ENCODE peak calls at places on chromosomes 12 and 14, in eight cellular contexts. One of them, this sample, is unnamed.

GRCh38 chr12:7116196-7116595 is 7.2 kb upstream of the C1RL start:
- DNase-seq in suprapubic skin: no peak
- DNase-seq in body of pancreas: no peak
- DNase-seq in right lobe of liver: no peak
- DNase-seq in uterus: no peak
- DNase-seq in transverse colon: no peak
- DNase-seq in gastrocnemius medialis: no peak
- DNase-seq in IMR-90: no peak
- DNase-seq in this sample: no peak

GRCh38 chr12:131456301-131457027 is 254.4 kb upstream of the SFSWAP start:
- DNase-seq in right lobe of liver: no peak
- DNase-seq in IMR-90: no peak
- DNase-seq in suprapubic skin: no peak
- DNase-seq in body of pancreas: no peak
- DNase-seq in transverse colon: no peak
- DNase-seq in gastrocnemius medialis: no peak
- DNase-seq in uterus: no peak
- DNase-seq in this sample: no peak

GRCh38 chr12:6540181-6540877 is 6.0 kb downstream of the GAPDH start:
- DNase-seq in IMR-90: peak; percentile 93
- DNase-seq in transverse colon: peak; percentile 96
- DNase-seq in right lobe of liver: peak; percentile 75
- DNase-seq in gastrocnemius medialis: peak; percentile 89
- DNase-seq in suprapubic skin: peak; percentile 97
- DNase-seq in uterus: peak; percentile 92
- DNase-seq in body of pancreas: peak; percentile 62
- DNase-seq in this sample: peak; percentile 94

GRCh38 chr12:127133675-127134335 is 1133.2 kb upstream of the TMEM132C start:
- DNase-seq in suprapubic skin: no peak
- DNase-seq in uterus: no peak
- DNase-seq in transverse colon: no peak
- DNase-seq in body of pancreas: no peak
- DNase-seq in gastrocnemius medialis: no peak
- DNase-seq in IMR-90: no peak
- DNase-seq in right lobe of liver: no peak
- DNase-seq in this sample: peak; percentile 34

GRCh38 chr14:52802597-52802996 is 11.2 kb upstream of the GNPNAT1 start:
- DNase-seq in body of pancreas: no peak
- DNase-seq in suprapubic skin: no peak
- DNase-seq in transverse colon: no peak
- DNase-seq in gastrocnemius medialis: no peak
- DNase-seq in uterus: no peak
- DNase-seq in IMR-90: peak; percentile 92
- DNase-seq in right lobe of liver: no peak
- DNase-seq in this sample: no peak

GRCh38 chr12:63869656-63870055 is 25.2 kb downstream of the SRGAP1 start:
- DNase-seq in right lobe of liver: no peak
- DNase-seq in body of pancreas: no peak
- DNase-seq in IMR-90: peak; percentile 50
- DNase-seq in uterus: no peak
- DNase-seq in gastrocnemius medialis: no peak
- DNase-seq in transverse colon: no peak
- DNase-seq in suprapubic skin: no peak
- DNase-seq in this sample: no peak

GRCh38 chr12:131351319-131352028 is 359.4 kb upstream of the SFSWAP start:
- DNase-seq in body of pancreas: no peak
- DNase-seq in gastrocnemius medialis: no peak
- DNase-seq in uterus: no peak
- DNase-seq in right lobe of liver: no peak
- DNase-seq in transverse colon: no peak
- DNase-seq in suprapubic skin: peak; percentile 45
- DNase-seq in IMR-90: no peak
- DNase-seq in this sample: no peak

GRCh38 chr12:6430124-6430989 is 14.4 kb upstream of the CD27 start:
- DNase-seq in IMR-90: peak; percentile 96
- DNase-seq in body of pancreas: peak; percentile 81
- DNase-seq in uterus: peak; percentile 97
- DNase-seq in transverse colon: peak; percentile 88
- DNase-seq in gastrocnemius medialis: peak; percentile 76
- DNase-seq in suprapubic skin: peak; percentile 93
- DNase-seq in right lobe of liver: peak; percentile 35
- DNase-seq in this sample: peak; percentile 68

GRCh38 chr14:32865827-32866376 is 72.8 kb upstream of the NPAS3 start:
- DNase-seq in gastrocnemius medialis: no peak
- DNase-seq in IMR-90: no peak
- DNase-seq in transverse colon: no peak
- DNase-seq in body of pancreas: peak; percentile 27
- DNase-seq in right lobe of liver: no peak
- DNase-seq in uterus: no peak
- DNase-seq in suprapubic skin: no peak
- DNase-seq in this sample: no peak

GRCh38 chr12:77625441-77625840 is 205.3 kb upstream of the NAV3 start:
- DNase-seq in body of pancreas: no peak
- DNase-seq in uterus: no peak
- DNase-seq in suprapubic skin: no peak
- DNase-seq in transverse colon: no peak
- DNase-seq in IMR-90: peak; percentile 91
- DNase-seq in gastrocnemius medialis: no peak
- DNase-seq in right lobe of liver: no peak
- DNase-seq in this sample: no peak

GRCh38 chr14:47269788-47270492 is 405.5 kb downstream of the MDGA2 start:
- DNase-seq in right lobe of liver: no peak
- DNase-seq in body of pancreas: no peak
- DNase-seq in transverse colon: no peak
- DNase-seq in gastrocnemius medialis: no peak
- DNase-seq in suprapubic skin: no peak
- DNase-seq in IMR-90: no peak
- DNase-seq in uterus: no peak
- DNase-seq in this sample: no peak

GRCh38 chr14:56821177-56821576 is 10.9 kb upstream of the OTX2 start:
- DNase-seq in IMR-90: no peak
- DNase-seq in body of pancreas: no peak
- DNase-seq in right lobe of liver: no peak
- DNase-seq in gastrocnemius medialis: no peak
- DNase-seq in transverse colon: no peak
- DNase-seq in uterus: no peak
- DNase-seq in suprapubic skin: no peak
- DNase-seq in this sample: no peak

GRCh38 chr14:73700325-73700724 is 13.9 kb downstream of the PNMA1 start:
- DNase-seq in body of pancreas: no peak
- DNase-seq in right lobe of liver: no peak
- DNase-seq in gastrocnemius medialis: no peak
- DNase-seq in suprapubic skin: no peak
- DNase-seq in IMR-90: no peak
- DNase-seq in transverse colon: no peak
- DNase-seq in uterus: no peak
- DNase-seq in this sample: no peak

GRCh38 chr14:61565836-61566536 is 129.3 kb upstream of the HIF1A start:
- DNase-seq in right lobe of liver: no peak
- DNase-seq in uterus: no peak
- DNase-seq in suprapubic skin: no peak
- DNase-seq in IMR-90: peak; percentile 97
- DNase-seq in gastrocnemius medialis: no peak
- DNase-seq in transverse colon: no peak
- DNase-seq in body of pancreas: no peak
- DNase-seq in this sample: no peak

GRCh38 chr14:100896369-100897060 is 7.0 kb downstream of the RTL1 start:
- DNase-seq in gastrocnemius medialis: no peak
- DNase-seq in suprapubic skin: no peak
- DNase-seq in body of pancreas: no peak
- DNase-seq in right lobe of liver: no peak
- DNase-seq in uterus: no peak
- DNase-seq in IMR-90: no peak
- DNase-seq in transverse colon: no peak
- DNase-seq in this sample: no peak

GRCh38 chr14:103280278-103280917 is 53.6 kb upstream of the EIF5 start:
- DNase-seq in gastrocnemius medialis: no peak
- DNase-seq in transverse colon: no peak
- DNase-seq in right lobe of liver: no peak
- DNase-seq in suprapubic skin: no peak
- DNase-seq in uterus: no peak
- DNase-seq in body of pancreas: no peak
- DNase-seq in IMR-90: no peak
- DNase-seq in this sample: no peak
- H3K4me3 ChIP-seq in gastrocnemius medialis: peak overlapping the region; percentile 16
- H3K4me3 ChIP-seq in transverse colon: no peak overlapping the region
- H3K4me3 ChIP-seq in right lobe of liver: no peak overlapping the region
- H3K4me3 ChIP-seq in suprapubic skin: no peak overlapping the region
- H3K4me3 ChIP-seq in uterus: no peak overlapping the region
- H3K4me3 ChIP-seq in body of pancreas: no peak overlapping the region
- H3K4me3 ChIP-seq in IMR-90: no peak overlapping the region
- H3K4me3 ChIP-seq in this sample: no peak overlapping the region

GRCh38 chr12:49664167-49664566 is 40.8 kb downstream of the PRPF40B start:
- DNase-seq in IMR-90: no peak
- DNase-seq in right lobe of liver: no peak
- DNase-seq in transverse colon: no peak
- DNase-seq in uterus: no peak
- DNase-seq in body of pancreas: no peak
- DNase-seq in gastrocnemius medialis: no peak
- DNase-seq in suprapubic skin: no peak
- DNase-seq in this sample: no peak

GRCh38 chr12:49661191-49661590 is 37.8 kb downstream of the PRPF40B start:
- DNase-seq in uterus: no peak
- DNase-seq in IMR-90: no peak
- DNase-seq in suprapubic skin: no peak
- DNase-seq in body of pancreas: no peak
- DNase-seq in gastrocnemius medialis: no peak
- DNase-seq in right lobe of liver: no peak
- DNase-seq in transverse colon: no peak
- DNase-seq in this sample: no peak

GRCh38 chr12:49665384-49665783 is 41.8 kb downstream of the FMNL3 start:
- DNase-seq in body of pancreas: no peak
- DNase-seq in uterus: no peak
- DNase-seq in right lobe of liver: no peak
- DNase-seq in IMR-90: no peak
- DNase-seq in gastrocnemius medialis: no peak
- DNase-seq in transverse colon: no peak
- DNase-seq in suprapubic skin: no peak
- DNase-seq in this sample: no peak

GRCh38 chr12:49664591-49665146 is 41.3 kb downstream of the PRPF40B start:
- DNase-seq in suprapubic skin: no peak
- DNase-seq in gastrocnemius medialis: no peak
- DNase-seq in IMR-90: no peak
- DNase-seq in transverse colon: no peak
- DNase-seq in body of pancreas: no peak
- DNase-seq in uterus: no peak
- DNase-seq in right lobe of liver: no peak
- DNase-seq in this sample: no peak

DNA sequence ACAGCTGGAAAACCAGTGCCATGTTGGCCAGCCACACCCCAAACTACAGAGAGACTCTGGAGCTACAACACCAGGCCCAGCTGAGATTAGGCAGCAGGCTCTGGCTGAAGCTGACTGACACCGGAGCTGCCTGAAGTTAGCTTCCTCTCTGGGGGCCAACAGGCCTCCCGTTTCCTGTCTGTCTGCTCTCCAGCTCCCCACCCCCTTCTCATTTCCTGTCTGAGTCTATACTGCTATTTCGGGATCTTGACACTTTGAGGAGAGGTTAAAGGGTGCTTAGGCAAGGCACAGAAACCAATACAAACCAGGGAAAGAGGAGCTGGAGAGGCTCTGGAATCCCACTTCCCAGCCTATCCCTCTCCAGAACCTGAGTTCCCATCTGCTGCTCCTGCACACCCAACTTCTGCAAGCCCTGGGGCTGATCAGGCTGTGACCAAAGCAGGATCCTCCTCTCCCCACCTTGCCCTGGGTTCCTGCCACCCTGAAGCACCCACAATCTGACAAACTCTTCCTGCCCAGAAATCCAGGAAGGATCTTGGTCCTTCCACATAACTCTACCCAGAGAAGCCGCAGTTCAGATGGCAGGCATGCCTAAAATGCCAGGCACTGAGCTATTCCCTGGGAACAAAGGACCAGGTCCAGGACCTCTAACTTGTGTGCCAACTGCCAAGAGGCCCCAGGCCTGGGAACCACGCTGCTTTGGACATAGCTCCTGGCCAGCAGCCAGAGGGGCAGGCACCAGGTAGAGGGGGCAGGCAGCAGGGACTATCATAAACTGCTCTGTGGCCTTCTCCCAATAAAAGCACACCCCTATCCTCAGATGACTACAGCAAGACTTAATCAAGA is 39.9 kb downstream of the PRPF40B start:
- DNase-seq in IMR-90: peak; percentile 86
- DNase-seq in body of pancreas: peak; percentile 76
- DNase-seq in suprapubic skin: no peak
- DNase-seq in transverse colon: peak; percentile 63
- DNase-seq in right lobe of liver: peak; percentile 62
- DNase-seq in uterus: peak; percentile 62
- DNase-seq in gastrocnemius medialis: peak; percentile 81
- DNase-seq in this sample: peak; percentile 84
- TF ChIP-seq POLR2A in IMR-90: peak; percentile 20
- TF ChIP-seq POLR2A in body of pancreas: no peak
- TF ChIP-seq POLR2A in suprapubic skin: no peak
- TF ChIP-seq POLR2A in transverse colon: no peak
- TF ChIP-seq POLR2A in right lobe of liver: no peak
- TF ChIP-seq POLR2A in uterus: no peak
- TF ChIP-seq POLR2A in gastrocnemius medialis: no peak
- TF ChIP-seq POLR2A in this sample: no peak

GRCh38 chr12:120019942-120020341 is 30.9 kb downstream of the BICDL1 start:
- DNase-seq in gastrocnemius medialis: no peak
- DNase-seq in body of pancreas: no peak
- DNase-seq in IMR-90: no peak
- DNase-seq in transverse colon: no peak
- DNase-seq in right lobe of liver: no peak
- DNase-seq in uterus: no peak
- DNase-seq in suprapubic skin: no peak
- DNase-seq in this sample: no peak
- H3K4me1 ChIP-seq in gastrocnemius medialis: no peaks in the 10 kb centered on the region
- H3K4me1 ChIP-seq in body of pancreas: no peaks in the 10 kb centered on the region
- H3K4me1 ChIP-seq in IMR-90: no peaks in the 10 kb centered on the region
- H3K4me1 ChIP-seq in transverse colon: no peaks in the 10 kb centered on the region
- H3K4me1 ChIP-seq in right lobe of liver: no peaks in the 10 kb centered on the region
- H3K4me1 ChIP-seq in uterus: no peaks in the 10 kb centered on the region
- H3K4me1 ChIP-seq in suprapubic skin: no peaks in the 10 kb centered on the region
- H3K4me1 ChIP-seq in this sample: no peaks in the 10 kb centered on the region

DNA sequence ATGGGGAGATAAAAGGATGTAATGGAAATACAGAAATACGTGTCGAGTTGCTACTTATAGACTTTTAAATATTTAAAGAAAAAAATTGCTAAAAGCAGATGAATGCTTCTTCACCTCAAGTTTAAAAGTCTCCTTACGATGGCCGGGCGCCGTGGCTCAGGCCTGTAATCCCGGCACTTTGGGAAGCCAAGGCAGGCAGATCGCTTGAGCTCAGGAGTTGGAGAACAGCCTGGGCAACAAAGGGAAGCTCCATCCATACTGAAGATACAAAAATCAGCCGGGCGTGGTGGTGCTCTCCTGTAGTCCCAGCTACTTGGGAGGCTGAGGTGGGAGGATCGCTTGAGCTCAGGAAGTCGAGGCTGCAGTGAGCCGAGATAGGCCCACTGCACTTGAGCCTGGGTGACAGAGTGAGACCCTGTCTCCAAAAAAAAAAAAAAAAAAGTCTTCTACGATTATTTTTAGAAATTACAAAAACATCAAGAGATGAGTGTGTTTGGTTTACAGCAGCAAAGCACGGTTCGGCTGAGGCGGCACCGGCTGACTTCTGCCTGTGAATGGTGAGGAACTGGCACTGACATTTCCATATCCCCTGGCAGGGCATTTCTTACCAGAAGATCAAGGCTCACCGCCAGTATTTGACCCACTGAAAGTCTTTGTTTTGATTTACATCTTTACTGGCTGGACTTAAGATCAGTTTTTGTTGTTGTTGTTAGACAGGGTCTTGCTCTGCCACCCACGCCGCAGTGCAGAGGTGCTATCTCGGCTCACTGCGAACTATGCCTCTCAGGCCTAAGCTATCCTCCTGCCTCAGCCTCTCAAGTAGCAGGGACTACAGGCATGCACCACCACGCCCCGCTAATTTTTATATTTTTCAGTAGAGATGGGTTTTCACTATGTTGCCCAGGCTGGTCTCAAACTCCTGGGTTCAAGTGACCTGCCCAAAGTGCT is 3.9 kb upstream of the MTA1 start:
- DNase-seq in IMR-90: no peak
- DNase-seq in gastrocnemius medialis: no peak
- DNase-seq in right lobe of liver: no peak
- DNase-seq in body of pancreas: no peak
- DNase-seq in uterus: no peak
- DNase-seq in transverse colon: no peak
- DNase-seq in suprapubic skin: no peak
- DNase-seq in this sample: no peak
- H3K4me3 ChIP-seq in IMR-90: peak overlapping the region; percentile 61
- H3K4me3 ChIP-seq in gastrocnemius medialis: peak overlapping the region; percentile 47
- H3K4me3 ChIP-seq in right lobe of liver: no peak overlapping the region
- H3K4me3 ChIP-seq in body of pancreas: no peak overlapping the region
- H3K4me3 ChIP-seq in uterus: no peak overlapping the region
- H3K4me3 ChIP-seq in transverse colon: no peak overlapping the region
- H3K4me3 ChIP-seq in suprapubic skin: peak overlapping the region; percentile 62
- H3K4me3 ChIP-seq in this sample: peak overlapping the region; percentile 58

This sample was measured in heart left ventricle.